ENCODE peak calls at places on chromosome 9, in eight cellular contexts. V is heart left ventricle; L is A549; B is tibial artery; R is CD8-positive, alpha-beta memory T cell; G is aorta; Q is mesendoderm; W is IMR-90. F is an unnamed sample.
A peak's percentile ranks its signal among the peaks of the same experiment; 100 is the strongest.

GRCh38 chr9:130731355-130731754 is 37.8 kb downstream of the EXOSC2 start:
- DNase-seq in V (no peak), B (no peak), W (no peak), L (no peak), Q (no peak), G (no peak), R (no peak), F (no peak)

GRCh38 chr9:112170235-112170634 is 4.9 kb downstream of the SUSD1 start:
- DNase-seq in Q (peak; percentile 62), R (no peak), L (no peak), B (no peak), G (no peak), V (no peak), W (no peak), F (no peak)

GRCh38 chr9:135705376-135705775 is 3.4 kb downstream of the KCNT1 start:
- DNase-seq in G (no peak), Q (no peak), B (no peak), R (no peak), L (no peak), W (no peak), V (peak; percentile 68), F (no peak)

GRCh38 chr9:78365979-78366697 is 69.2 kb downstream of the PSAT1 start:
- DNase-seq in G (no peak), L (no peak), V (no peak), Q (no peak), B (no peak), R (no peak), W (peak; percentile 39), F (no peak)

GRCh38 chr9:94787268-94787667 is 60.8 kb downstream of the AOPEP start:
- DNase-seq in V (no peak), W (no peak), R (no peak), Q (no peak), G (no peak), B (no peak), L (no peak), F (no peak)

GRCh38 chr9:127077658-127077975 is 44.8 kb downstream of the ANGPTL2 start:
- DNase-seq in L (no peak), Q (peak; percentile 17), R (no peak), B (no peak), G (no peak), W (no peak), V (no peak), F (no peak)

GRCh38 chr9:89719202-89719601 is 114.4 kb downstream of the GADD45G start:
- DNase-seq in R (no peak), W (no peak), Q (no peak), B (no peak), L (no peak), V (no peak), G (no peak), F (no peak)

GRCh38 chr9:115689331-115689730 is 464.3 kb upstream of the PAPPA start:
- DNase-seq in B (no peak), G (no peak), V (no peak), R (no peak), W (no peak), Q (no peak), L (no peak), F (no peak)

GRCh38 chr9:99162759-99163364 is 57.9 kb downstream of the TGFBR1 start:
- DNase-seq in B (no peak), Q (peak; percentile 40), G (no peak), L (peak; percentile 14), V (no peak), W (peak; percentile 51), R (no peak), F (no peak)

GRCh38 chr9:137339045-137339444 is 37.0 kb upstream of the NRARP start:
- DNase-seq in L (no peak), W (peak; percentile 17), R (no peak), V (no peak), G (no peak), Q (no peak), B (no peak), F (peak; percentile 37)

GRCh38 chr9:2281031-2281802 is 266.1 kb downstream of the SMARCA2 start:
- DNase-seq in B (no peak), L (no peak), R (no peak), Q (peak; percentile 99), W (peak; percentile 8), V (no peak), G (no peak), F (peak; percentile 73)

GRCh38 chr9:128374221-128374675 is 3.1 kb downstream of the URM1 start:
- DNase-seq in L (no peak), G (no peak), V (no peak), B (no peak), Q (no peak), W (no peak), R (no peak), F (no peak)

GRCh38 chr9:88544245-88544644 is 9.3 kb downstream of the NXNL2 start:
- DNase-seq in L (peak; percentile 28), W (no peak), B (no peak), Q (no peak), V (no peak), R (no peak), G (no peak), F (no peak)

GRCh38 chr9:88781500-88782391 is 209.5 kb upstream of the S1PR3 start:
- DNase-seq in B (peak; percentile 73), Q (peak; percentile 80), V (peak; percentile 66), G (no peak), R (no peak), L (no peak), W (peak; percentile 74), F (peak; percentile 92)

GRCh38 chr9:89632136-89633135 is 27.6 kb downstream of the GADD45G start:
- DNase-seq in G (no peak), B (no peak), L (no peak), R (no peak), Q (no peak), W (no peak), V (no peak), F (no peak)

GRCh38 chr9:114551750-114552685 is 35.6 kb upstream of the ATP6V1G1 start:
- DNase-seq in R (no peak), G (peak; percentile 75), B (peak; percentile 82), Q (peak; percentile 82), W (peak; percentile 98), L (peak; percentile 97), V (peak; percentile 58), F (peak; percentile 99)

GRCh38 chr9:109251080-109251775 is 69.6 kb downstream of the EPB41L4B start:
- DNase-seq in Q (peak; percentile 59), G (peak; percentile 58), W (peak; percentile 65), L (peak; percentile 72), B (no peak), R (no peak), V (no peak), F (peak; percentile 63)

GRCh38 chr9:125137200-125137599 is 6.1 kb downstream of the SCAI start:
- DNase-seq in B (no peak), Q (no peak), G (no peak), L (no peak), V (no peak), W (peak; percentile 96), R (no peak), F (no peak)

GRCh38 chr9:38271666-38272241 is 120.7 kb upstream of the ALDH1B1 start:
- DNase-seq in L (no peak), G (no peak), W (no peak), R (no peak), Q (no peak), B (peak; percentile 12), V (no peak), F (no peak)

GRCh38 chr9:81566074-81566698 is 123.2 kb downstream of the TLE1 start:
- DNase-seq in L (no peak), B (no peak), G (no peak), V (no peak), W (no peak), Q (peak; percentile 58), R (no peak), F (no peak)

GRCh38 chr9:26950521-26950920 is 3.5 kb upstream of the PLAA start:
- DNase-seq in R (no peak), W (no peak), G (no peak), Q (no peak), L (no peak), V (no peak), B (no peak), F (no peak)

DNA sequence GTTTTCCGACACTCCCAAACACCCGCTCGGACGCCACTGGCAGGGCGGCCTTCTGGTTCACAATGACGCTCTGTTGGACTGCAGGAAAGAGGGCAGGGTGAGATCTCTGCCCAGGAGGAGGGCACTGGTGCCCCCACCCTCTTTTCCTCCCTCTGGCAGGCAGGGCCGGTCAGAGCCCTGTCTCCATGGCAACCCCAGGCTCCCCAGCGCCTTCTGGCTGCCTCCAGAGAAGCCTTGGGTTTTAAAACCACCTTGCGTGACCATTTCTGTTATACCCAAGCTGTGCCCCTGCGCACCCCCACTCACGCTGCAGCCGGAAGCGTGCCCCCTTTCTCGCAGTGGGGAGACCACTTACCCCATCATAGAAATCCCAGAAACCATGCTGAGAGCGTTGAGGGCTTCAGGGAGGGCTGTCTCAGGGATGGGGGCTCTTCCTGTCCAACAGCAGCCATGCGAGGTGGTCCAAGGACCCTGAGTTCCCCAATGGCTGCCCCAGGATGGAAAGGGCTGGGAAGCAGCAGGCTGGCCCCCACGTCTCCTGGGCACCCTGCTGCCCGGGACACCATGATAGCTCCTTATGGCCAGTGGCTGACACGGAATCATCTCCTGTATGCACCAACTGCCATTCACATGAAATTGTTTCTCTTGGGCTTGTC is 7.3 kb downstream of the C9orf50 start:
- DNase-seq in Q (no peak), G (peak; percentile 80), R (no peak), B (no peak), L (no peak), W (no peak), V (no peak), F (no peak)
- H3K4me3 ChIP-seq in Q (no peak overlapping the region), G (no peak overlapping the region), R (no peak overlapping the region), B (no peak overlapping the region), L (no peak overlapping the region), W (no peak overlapping the region), V (no peak overlapping the region), F (no peak overlapping the region)

DNA sequence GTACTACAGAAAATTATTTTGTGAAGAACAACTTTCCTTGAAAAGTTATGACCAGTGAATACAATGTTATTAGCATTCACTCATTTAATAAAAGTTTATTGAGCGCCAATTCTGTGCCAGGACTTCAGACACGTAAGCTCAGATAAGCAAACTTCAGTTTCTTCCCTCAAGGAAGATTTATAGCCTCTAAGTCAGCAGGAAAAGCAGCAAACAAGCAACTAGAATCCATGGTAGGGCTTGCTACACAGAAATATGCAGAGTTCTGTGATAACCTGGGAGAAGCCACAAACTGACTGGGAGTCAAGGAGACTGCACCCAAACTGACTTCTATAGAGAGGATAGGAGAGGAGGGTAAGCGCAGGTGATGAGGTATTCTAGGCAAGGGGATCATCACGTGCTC is 1.4 kb upstream of the OGN start:
- DNase-seq in B (no peak), V (no peak), G (no peak), R (no peak), L (no peak), W (no peak), Q (no peak), F (no peak)
- H3K27ac ChIP-seq in B (peak overlapping the region; percentile 72), V (peak overlapping the region; percentile 20), G (peak overlapping the region; percentile 61), R (no peak overlapping the region), L (no peak overlapping the region), W (no peak overlapping the region), Q (no peak overlapping the region), F (no peak overlapping the region)

GRCh38 chr9:16960084-16960483 is 89.6 kb upstream of the BNC2 start:
- DNase-seq in V (no peak), G (no peak), B (no peak), Q (no peak), W (peak; percentile 61), L (no peak), R (no peak), F (peak; percentile 51)

GRCh38 chr9:16964228-16964627 is 93.8 kb upstream of the BNC2 start:
- DNase-seq in G (no peak), L (no peak), V (no peak), W (peak; percentile 100), R (no peak), B (no peak), Q (peak; percentile 52), F (peak; percentile 95)
- H3K4me3 ChIP-seq in G (no peak overlapping the region), L (no peak overlapping the region), V (no peak overlapping the region), W (no peak overlapping the region), R (no peak overlapping the region), B (no peak overlapping the region), Q (no peak overlapping the region), F (no peak overlapping the region)

GRCh38 chr9:71663931-71664459 is 104.3 kb downstream of the CEMIP2 start:
- DNase-seq in L (no peak), R (no peak), G (no peak), W (no peak), V (no peak), Q (peak; percentile 44), B (no peak), F (no peak)
- H3K27ac ChIP-seq in L (no peak overlapping the region), R (no peak overlapping the region), G (no peak overlapping the region), W (no peak overlapping the region), V (no peak overlapping the region), Q (no peak overlapping the region), B (no peak overlapping the region), F (no peak overlapping the region)

F was measured in brain microvascular endothelial cell.